ENCODE peak calls at places on chromosomes 7 and 10, in nine cellular contexts. H is nephron progenitor cell; O is GM10248; V is CD8-positive, alpha-beta T cell; P is cardiac fibroblast; U is AG04449; T is neural crest cell; E is endothelial cell; I is AG09309. B is an unnamed sample.

GRCh38 chr10:111429288-111430028 is 352.6 kb downstream of the ADRA2A start:
- DNase-seq in H (no peak), O (no peak), V (no peak), P (no peak), U (no peak), T (no peak), E (no peak), I (no peak), B (no peak)

GRCh38 chr10:55766212-55766611 is 594.8 kb downstream of the ZWINT start:
- DNase-seq in H (no peak), O (no peak), V (no peak), P (no peak), U (no peak), T (no peak), E (no peak), I (no peak), B (no peak)

GRCh38 chr7:122676466-122676865 is 22.5 kb downstream of the RNF133 start:
- DNase-seq in H (no peak), O (no peak), V (no peak), P (no peak), U (no peak), T (no peak), E (no peak), I (no peak), B (no peak)

GRCh38 chr7:35289376-35289775 is 35.5 kb upstream of the TBX20 start:
- DNase-seq in H (no peak), O (no peak), V (no peak), P (no peak), U (no peak), T (no peak), E (no peak), I (no peak), B (no peak)

GRCh38 chr10:114319406-114320248 is 80.6 kb downstream of the VWA2 start:
- DNase-seq in H (no peak), O (no peak), V (no peak), P (no peak), U (no peak), T (no peak), E (no peak), I (no peak), B (no peak)

GRCh38 chr10:87816842-87817178 is 1.2 kb downstream of the ATAD1 start:
- DNase-seq in H (no peak), O (no peak), V (no peak), P (no peak), U (no peak), T (no peak), E (no peak), I (no peak), B (no peak)

GRCh38 chr7:51301806-51302205 is 14.8 kb downstream of the COBL start:
- DNase-seq in H (no peak), O (no peak), V (no peak), P (no peak), U (no peak), T (no peak), E (no peak), I (no peak), B (no peak)

GRCh38 chr7:33836797-33837355 is 68.5 kb upstream of the BMPER start:
- DNase-seq in H (no peak), O (no peak), V (no peak), P (no peak), U (no peak), T (no peak), E (no peak), I (no peak), B (no peak)

GRCh38 chr7:136214356-136214755 is 237.2 kb upstream of the MTPN start:
- DNase-seq in H (no peak), O (no peak), V (no peak), P (no peak), U (no peak), T (no peak), E (no peak), I (no peak), B (no peak)
- TF ChIP-seq CTCF in H (peak), O (no peak), V (no peak), P (no peak), U (no peak), T (peak), E (peak), I (no peak), B (no peak)

GRCh38 chr10:15898046-15898445 is 37.7 kb upstream of the MINDY3 start:
- DNase-seq in H (no peak), O (no peak), V (no peak), P (peak), U (no peak), T (no peak), E (no peak), I (no peak), B (no peak)
- TF ChIP-seq CTCF in H (peak), O (no peak), V (peak), P (peak), U (no peak), T (peak), E (peak), I (peak), B (no peak)

GRCh38 chr10:97632949-97633884 is at the start of gene MORN4:
- DNase-seq in H (peak), O (peak), V (peak), P (peak), U (no peak), T (peak), E (peak), I (peak), B (peak)

GRCh38 chr10:97635577-97635976 is 2.3 kb upstream of the MORN4 start:
- DNase-seq in H (no peak), O (no peak), V (no peak), P (no peak), U (no peak), T (no peak), E (no peak), I (no peak), B (no peak)

GRCh38 chr10:97631098-97631497 is 2.2 kb downstream of the MORN4 start:
- DNase-seq in H (no peak), O (no peak), V (no peak), P (no peak), U (no peak), T (no peak), E (no peak), I (no peak), B (no peak)

GRCh38 chr10:97629289-97629688 is 4.0 kb downstream of the MORN4 start:
- DNase-seq in H (no peak), O (no peak), V (no peak), P (no peak), U (no peak), T (no peak), E (no peak), I (no peak), B (no peak)

DNA sequence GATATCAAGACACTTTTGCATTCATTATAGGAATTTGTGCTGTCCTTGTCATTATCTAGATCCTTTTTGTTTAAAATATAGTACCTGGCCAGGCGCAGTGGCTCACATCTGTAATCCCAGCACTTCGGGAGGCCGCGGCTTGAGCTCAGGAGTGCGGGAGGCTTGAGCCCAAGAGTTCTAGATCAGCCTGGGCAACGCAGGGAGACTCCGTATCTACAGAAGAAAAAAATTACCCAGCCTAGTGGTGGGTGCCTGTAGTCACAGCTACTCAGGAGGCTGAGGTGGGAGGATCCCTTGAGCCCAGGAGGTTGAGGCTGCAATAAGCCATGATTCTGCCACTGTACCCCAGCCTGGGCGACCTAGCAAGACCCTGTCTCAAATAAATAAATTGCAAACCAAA is 621 bp upstream of the MORN4 start:
- DNase-seq in H (no peak), O (no peak), V (no peak), P (peak), U (no peak), T (peak), E (no peak), I (no peak), B (no peak)
- TF ChIP-seq CTCF in H (no peak), O (no peak), V (no peak), P (peak), U (no peak), T (peak), E (peak), I (no peak), B (no peak)

DNA sequence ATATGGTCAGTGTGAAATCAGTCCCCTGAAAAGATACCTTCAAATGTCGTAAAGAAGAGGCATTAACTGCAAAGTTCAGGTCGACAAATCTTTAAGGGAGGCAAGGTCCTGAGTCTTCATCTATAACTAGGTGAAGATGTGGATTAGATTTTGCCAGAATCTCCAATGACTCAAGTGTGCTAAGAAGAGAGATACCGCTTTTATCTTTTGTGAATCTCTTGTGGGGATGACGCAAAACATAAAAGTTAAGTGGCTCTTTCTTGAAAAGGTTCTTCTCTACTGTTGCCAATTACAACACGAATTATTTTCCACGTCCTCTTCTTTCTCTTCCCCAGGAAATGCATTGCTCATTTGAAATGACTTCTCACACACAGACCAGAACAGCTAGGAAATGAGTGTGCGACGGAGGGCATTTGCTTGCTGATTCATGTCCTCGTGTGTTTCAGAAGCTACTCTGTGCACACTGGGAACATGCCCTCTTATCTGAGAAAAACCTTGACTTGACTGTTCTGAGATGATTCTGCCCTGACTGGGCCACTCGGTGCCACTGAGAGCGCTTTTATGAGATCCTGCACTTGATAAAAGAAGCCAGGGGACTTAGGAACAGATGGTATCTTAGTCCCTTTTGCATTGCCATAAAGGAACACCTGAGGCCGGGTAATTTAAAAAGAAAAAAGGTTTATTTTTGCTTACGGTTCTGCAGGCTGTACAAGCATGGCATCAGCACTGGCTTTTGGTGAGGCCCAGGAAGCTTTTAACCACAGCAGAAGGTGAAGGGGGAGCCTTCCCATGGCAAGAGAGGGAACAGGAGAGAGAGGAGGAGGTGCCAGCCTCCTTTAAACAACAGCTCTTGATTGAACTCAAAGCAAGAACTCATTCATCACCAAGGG is 169.5 kb upstream of the PFKP start:
- DNase-seq in H (no peak), O (no peak), V (no peak), P (no peak), U (no peak), T (no peak), E (no peak), I (peak), B (no peak)
- TF ChIP-seq CTCF in H (no peak), O (no peak), V (no peak), P (no peak), U (no peak), T (no peak), E (no peak), I (no peak), B (no peak)

GRCh38 chr10:3738855-3739350 is 46.1 kb downstream of the KLF6 start:
- DNase-seq in H (no peak), O (no peak), V (no peak), P (no peak), U (no peak), T (no peak), E (no peak), I (no peak), B (no peak)

GRCh38 chr10:3740157-3740871 is 44.7 kb downstream of the KLF6 start:
- DNase-seq in H (no peak), O (no peak), V (no peak), P (peak), U (peak), T (no peak), E (no peak), I (peak), B (no peak)

GRCh38 chr10:3737811-3738311 is 47.1 kb downstream of the KLF6 start:
- DNase-seq in H (no peak), O (no peak), V (no peak), P (no peak), U (no peak), T (no peak), E (no peak), I (no peak), B (no peak)

GRCh38 chr10:3734111-3734510 is 50.9 kb downstream of the KLF6 start:
- DNase-seq in H (no peak), O (no peak), V (no peak), P (no peak), U (no peak), T (no peak), E (no peak), I (no peak), B (no peak)

DNA sequence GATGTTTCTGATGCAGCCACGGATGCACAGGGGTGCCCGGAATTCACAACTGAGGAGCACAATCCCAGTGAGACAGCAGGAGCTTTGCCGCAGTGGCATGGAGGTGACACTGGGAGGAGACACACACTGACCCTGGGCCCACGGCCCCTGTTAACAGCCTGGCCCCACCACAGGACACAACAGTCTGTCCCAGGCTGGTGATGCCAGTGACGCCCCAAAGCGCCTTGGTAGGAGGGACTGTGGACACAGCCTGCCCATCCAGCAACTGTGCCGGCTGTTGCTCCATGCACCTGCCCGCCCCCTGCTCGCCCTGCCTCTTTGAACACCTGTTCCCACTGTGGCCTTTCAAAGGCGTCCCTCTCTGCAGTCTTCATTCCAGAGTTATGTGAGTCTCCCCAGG is 49.8 kb downstream of the KLF6 start:
- DNase-seq in H (no peak), O (no peak), V (peak), P (no peak), U (no peak), T (no peak), E (no peak), I (no peak), B (no peak)
- TF ChIP-seq CTCF in H (peak), O (peak), V (no peak), P (no peak), U (no peak), T (no peak), E (no peak), I (no peak), B (no peak)

GRCh38 chr10:95758351-95759025 is 2.5 kb downstream of the ENTPD1 start:
- DNase-seq in H (no peak), O (peak), V (no peak), P (no peak), U (no peak), T (no peak), E (no peak), I (no peak), B (no peak)
- TF ChIP-seq CTCF in H (no peak), O (no peak), V (no peak), P (no peak), U (no peak), T (no peak), E (no peak), I (no peak), B (no peak)

GRCh38 chr7:27143022-27143949 is at the start of gene HOXA5:
- DNase-seq in H (peak), O (no peak), V (peak), P (peak), U (no peak), T (peak), E (peak), I (no peak), B (no peak)
- TF ChIP-seq CTCF in H (peak), O (peak), V (no peak), P (peak), U (peak), T (peak), E (peak), I (no peak), B (no peak)

GRCh38 chr7:158647475-158647792 is 57.2 kb downstream of the NCAPG2 start:
- DNase-seq in H (no peak), O (no peak), V (no peak), P (no peak), U (no peak), T (no peak), E (no peak), I (no peak), B (no peak)
- TF ChIP-seq CTCF in H (no peak), O (no peak), V (no peak), P (no peak), U (no peak), T (no peak), E (no peak), I (no peak), B (no peak)

GRCh38 chr7:128136215-128136597 is 104.9 kb upstream of the LEP start:
- DNase-seq in H (peak), O (peak), V (no peak), P (no peak), U (no peak), T (peak), E (peak), I (no peak), B (no peak)
- TF ChIP-seq CTCF in H (no peak), O (no peak), V (no peak), P (no peak), U (no peak), T (no peak), E (no peak), I (no peak), B (no peak)

GRCh38 chr7:19117870-19118608 is 603 bp upstream of the TWIST1 start:
- DNase-seq in H (peak), O (peak), V (no peak), P (peak), U (no peak), T (no peak), E (peak), I (no peak), B (no peak)
- TF ChIP-seq CTCF in H (no peak), O (no peak), V (no peak), P (peak), U (peak), T (no peak), E (no peak), I (peak), B (no peak)